ENCODE peak calls at places on chromosomes 1 and 21, in ten cellular contexts. Z is lower lobe of right lung, O is HepG2, R is ovary, Q is H1, N is A549, P is HCT116, W is Panc1, X is fibroblast of lung, F is K562. K is an unnamed sample. For H3K9me3, the result is how much of the 10 kb centered on the place peaks cover.

GRCh38 chr1:160101717-160102522 is 3.5 kb upstream of the IGSF8 start:
- DNase-seq in Z (no peak), O (no peak), R (no peak), Q (no peak), N (no peak), P (no peak), W (no peak), X (no peak), F (no peak), K (no peak)

GRCh38 chr1:63255153-63255552 is 67.2 kb upstream of the FOXD3 start:
- DNase-seq in Z (no peak), O (no peak), R (no peak), Q (no peak), N (no peak), P (no peak), W (no peak), X (no peak), F (no peak), K (no peak)

GRCh38 chr21:26641062-26641461 is 68.0 kb upstream of the CYYR1 start:
- DNase-seq in Z (no peak), O (no peak), R (no peak), Q (no peak), N (no peak), P (no peak), W (no peak), X (no peak), F (no peak), K (no peak)

GRCh38 chr21:29372063-29372802 is 73.5 kb downstream of the BACH1 start:
- DNase-seq in Z (no peak), O (peak), R (peak), Q (no peak), N (peak), P (peak), W (no peak), X (peak), F (peak), K (peak)

GRCh38 chr1:1308756-1309524 is 543 bp downstream of the PUSL1 start:
- DNase-seq in Z (peak), O (no peak), R (no peak), Q (no peak), N (no peak), P (no peak), W (no peak), X (no peak), F (peak), K (no peak)

GRCh38 chr1:228402638-228403025 is 4.0 kb downstream of the TRIM11 start:
- DNase-seq in Z (no peak), O (no peak), R (no peak), Q (no peak), N (no peak), P (no peak), W (no peak), X (no peak), F (no peak), K (no peak)

GRCh38 chr1:170586321-170586855 is 54.4 kb downstream of the GORAB start:
- DNase-seq in Z (no peak), O (no peak), R (peak), Q (no peak), N (no peak), P (no peak), W (no peak), X (peak), F (no peak), K (no peak)

GRCh38 chr1:21752186-21752585 is 30.8 kb downstream of the USP48 start:
- DNase-seq in Z (no peak), O (no peak), R (no peak), Q (no peak), N (no peak), P (no peak), W (no peak), X (peak), F (no peak), K (peak)

GRCh38 chr1:98323396-98323795 is 338.1 kb upstream of the SNX7 start:
- DNase-seq in Z (no peak), O (no peak), R (no peak), Q (no peak), N (peak), P (peak), W (no peak), X (peak), F (no peak), K (no peak)

GRCh38 chr1:89603651-89604413 is 29.1 kb upstream of the LRRC8C start:
- DNase-seq in Z (no peak), O (no peak), R (no peak), Q (no peak), N (no peak), P (no peak), W (no peak), X (peak), F (no peak), K (no peak)

GRCh38 chr1:145996433-145997155 is at the start of gene TXNIP:
- DNase-seq in Z (peak), O (peak), R (peak), Q (peak), N (peak), P (no peak), W (no peak), X (peak), F (peak), K (peak)

GRCh38 chr1:62572476-62572875 is 24.8 kb upstream of the ANGPTL3 start:
- DNase-seq in Z (no peak), O (no peak), R (no peak), Q (no peak), N (no peak), P (no peak), W (no peak), X (no peak), F (no peak), K (no peak)

GRCh38 chr1:51061231-51061943 is 40.6 kb upstream of the C1orf185 start:
- DNase-seq in Z (no peak), O (no peak), R (no peak), Q (no peak), N (no peak), P (no peak), W (no peak), X (peak), F (no peak), K (no peak)

GRCh38 chr1:10103193-10103592 is 70.4 kb downstream of the UBE4B start:
- DNase-seq in Z (no peak), O (no peak), R (no peak), Q (no peak), N (no peak), P (no peak), W (no peak), X (no peak), F (no peak), K (no peak)

GRCh38 chr1:10105484-10105883 is 72.7 kb downstream of the UBE4B start:
- DNase-seq in Z (no peak), O (no peak), R (no peak), Q (no peak), N (no peak), P (no peak), W (no peak), X (no peak), F (no peak), K (no peak)

GRCh38 chr1:10104844-10105243 is 72.1 kb downstream of the UBE4B start:
- DNase-seq in Z (no peak), O (no peak), R (no peak), Q (no peak), N (no peak), P (no peak), W (no peak), X (no peak), F (no peak), K (no peak)

GRCh38 chr1:10106241-10106640 is 73.5 kb downstream of the UBE4B start:
- DNase-seq in Z (no peak), O (no peak), R (no peak), Q (no peak), N (no peak), P (no peak), W (no peak), X (no peak), F (no peak), K (no peak)

DNA sequence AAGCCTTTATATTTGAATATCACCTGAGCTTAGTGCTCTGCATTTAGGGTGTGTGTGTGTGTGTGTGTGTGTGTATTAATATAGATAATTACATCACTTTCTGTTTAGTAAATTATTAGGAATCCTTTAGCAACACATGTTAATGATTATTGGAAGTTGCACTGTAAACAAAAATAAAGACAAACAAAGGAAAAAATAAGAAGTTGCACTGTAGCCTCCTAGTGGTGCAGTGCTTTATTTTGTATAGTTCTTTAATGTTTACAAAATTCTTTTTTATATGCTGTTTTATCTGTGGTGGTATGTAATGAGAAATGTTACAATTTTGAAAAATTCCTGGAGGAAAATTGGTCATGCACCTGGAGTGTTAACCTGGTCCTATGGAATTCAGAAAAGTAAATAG is 69.2 kb downstream of the UBE4B start:
- DNase-seq in Z (no peak), O (no peak), R (no peak), Q (no peak), N (no peak), P (no peak), W (no peak), X (no peak), F (no peak), K (no peak)
- TF ChIP-seq CTCF in Z (no peak), O (no peak), R (no peak), Q (no peak), N (no peak), P (peak), W (no peak), X (peak), F (no peak), K (peak)

DNA sequence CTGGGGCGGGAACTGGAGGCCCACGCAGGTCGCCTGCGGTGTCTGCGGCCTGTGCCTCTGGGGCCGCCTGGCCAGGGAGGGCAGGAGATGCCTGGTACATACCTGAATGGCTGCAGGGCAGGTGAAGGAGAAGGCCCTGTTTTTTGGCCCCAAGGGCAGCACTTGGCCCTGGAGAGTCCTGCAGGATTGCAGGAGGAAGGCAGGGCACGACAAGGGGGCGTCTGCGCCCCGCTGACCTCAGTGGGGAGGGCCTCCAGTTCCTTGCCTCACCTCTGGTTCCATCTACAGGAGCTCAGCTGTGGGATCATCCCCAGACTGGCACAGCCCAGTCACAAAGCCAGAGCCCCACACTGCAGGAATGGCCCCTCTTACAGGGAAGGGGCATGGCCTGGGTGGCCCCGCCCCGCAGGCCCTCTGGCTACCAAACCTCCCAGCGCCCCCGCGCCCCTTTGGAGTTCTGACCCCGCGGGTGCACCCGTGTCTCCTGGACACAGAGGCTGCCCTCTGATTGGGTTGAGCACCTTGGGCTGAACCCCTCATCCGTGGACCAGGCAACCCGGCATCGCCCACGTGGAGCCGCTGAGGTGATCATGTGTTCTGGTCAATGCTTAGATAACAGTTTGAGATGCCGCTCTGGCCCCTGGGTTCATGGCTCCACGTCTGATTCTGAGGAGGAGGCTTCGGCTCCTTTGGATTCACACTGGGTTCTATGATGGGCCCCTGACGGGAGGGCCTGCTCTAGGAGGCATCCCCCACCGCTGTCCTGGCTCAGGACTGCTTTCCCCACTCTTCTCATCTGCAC is 1.3 kb upstream of the PEX10 start:
- DNase-seq in Z (no peak), O (peak), R (no peak), Q (no peak), N (peak), P (no peak), W (no peak), X (no peak), F (peak), K (no peak)
- H3K4me3 ChIP-seq in Z (peak), O (peak), R (peak), Q (peak), N (peak), P (peak), W (peak), X (peak), F (peak), K (peak)

DNA sequence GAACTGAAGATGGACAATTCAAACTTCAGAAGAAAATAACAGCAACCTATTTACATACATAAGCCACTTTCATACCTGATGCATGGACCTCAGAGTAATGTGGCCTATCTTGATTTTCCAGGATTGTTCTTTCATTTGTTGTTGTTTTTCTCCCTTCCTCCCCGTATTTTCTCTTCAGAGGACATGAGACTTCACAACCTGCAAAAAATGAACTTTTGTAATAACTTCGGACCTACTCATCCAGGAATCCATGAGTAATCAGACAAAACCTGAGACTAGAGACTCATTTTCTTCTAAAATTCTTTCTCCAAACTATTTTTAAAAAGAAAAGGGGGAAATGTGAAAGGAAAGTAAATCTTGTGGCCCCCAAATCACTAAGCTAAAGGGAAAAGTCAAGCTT is 17.6 kb upstream of the PLA2G5 start:
- DNase-seq in Z (no peak), O (no peak), R (no peak), Q (no peak), N (no peak), P (no peak), W (no peak), X (peak), F (no peak), K (no peak)
- H3K9me3 ChIP-seq in Z (under half), O (under half), R (under half), Q (under half), N (under half), P (under half), W (under half), X (under half), F (under half), K (under half)

DNA sequence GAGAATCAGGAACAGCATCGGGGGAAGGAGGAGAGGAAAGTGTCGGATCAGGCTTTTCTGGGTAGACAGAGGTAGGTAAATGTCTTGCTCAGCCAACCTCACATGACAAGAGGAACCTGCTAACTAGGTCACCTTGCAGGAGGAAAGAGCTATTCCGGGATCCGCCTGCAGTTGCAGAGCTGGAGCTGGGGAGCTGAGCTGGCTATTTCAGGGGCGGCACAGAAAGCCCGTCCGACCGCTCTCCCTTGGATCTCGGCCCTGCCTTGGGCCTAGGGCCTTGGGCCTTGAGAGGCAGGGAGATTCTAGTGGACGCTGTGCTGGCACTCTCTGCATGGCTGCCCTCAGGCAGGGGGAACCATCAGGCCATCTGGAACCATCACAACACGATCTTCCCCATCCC is 56.5 kb upstream of the CTPS1 start:
- DNase-seq in Z (no peak), O (no peak), R (no peak), Q (no peak), N (no peak), P (no peak), W (no peak), X (no peak), F (no peak), K (no peak)
- TF ChIP-seq CTCF in Z (no peak), O (no peak), R (no peak), Q (no peak), N (no peak), P (no peak), W (no peak), X (no peak), F (no peak), K (no peak)

GRCh38 chr21:40567511-40567910 is 279.4 kb downstream of the DSCAM start:
- DNase-seq in Z (no peak), O (no peak), R (no peak), Q (no peak), N (no peak), P (no peak), W (no peak), X (no peak), F (no peak), K (no peak)
- H3K4me3 ChIP-seq in Z (no peak), O (no peak), R (no peak), Q (no peak), N (no peak), P (no peak), W (no peak), X (no peak), F (no peak), K (no peak)

K was measured in AG04450.